ENCODE peak calls at places on chromosome 11, in eight cellular contexts. D is K562, O is PC-3, G is neural progenitor cell, L is A673, Z is GM23248, X is GM23338, R is hepatocyte. P is an unnamed sample.

GRCh38 chr11:1557168-1557884 is 14.7 kb downstream of the DUSP8 start:
- DNase-seq in D (no peak), O (no peak), G (no peak), L (no peak), Z (no peak), X (no peak), R (no peak), P (no peak)

GRCh38 chr11:19714387-19715363 is 2.0 kb downstream of the NAV2 start:
- DNase-seq in D (peak; percentile 14), O (peak; percentile 67), G (peak; percentile 49), L (no peak), Z (peak; percentile 78), X (peak; percentile 65), R (peak; percentile 38), P (peak; percentile 63)

GRCh38 chr11:124108158-124108557 is 7.1 kb upstream of the VWA5A start:
- DNase-seq in D (peak; percentile 40), O (peak; percentile 53), G (peak; percentile 34), L (peak; percentile 58), Z (peak; percentile 13), X (peak; percentile 59), R (peak; percentile 51), P (no peak)

GRCh38 chr11:34926101-34926830 is 9.8 kb downstream of the PDHX start:
- DNase-seq in D (no peak), O (peak; percentile 67), G (peak; percentile 54), L (peak; percentile 89), Z (peak; percentile 80), X (peak; percentile 58), R (peak; percentile 51), P (peak; percentile 8)

GRCh38 chr11:127680146-127680545 is 679.6 kb upstream of the KIRREL3 start:
- DNase-seq in D (no peak), O (no peak), G (no peak), L (no peak), Z (no peak), X (no peak), R (peak; percentile 27), P (no peak)

GRCh38 chr11:124200671-124201070 is 17.5 kb downstream of the OR10D3 start:
- DNase-seq in D (no peak), O (no peak), G (no peak), L (no peak), Z (no peak), X (no peak), R (no peak), P (no peak)

GRCh38 chr11:6362868-6363678 is 27.2 kb upstream of the SMPD1 start:
- DNase-seq in D (peak; percentile 58), O (peak; percentile 77), G (peak; percentile 90), L (peak; percentile 85), Z (peak; percentile 89), X (peak; percentile 91), R (peak; percentile 89), P (peak; percentile 61)

GRCh38 chr11:7563269-7563668 is 49.5 kb downstream of the PPFIBP2 start:
- DNase-seq in D (no peak), O (no peak), G (no peak), L (peak; percentile 56), Z (no peak), X (no peak), R (no peak), P (no peak)

GRCh38 chr11:61551630-61552029 is 29.2 kb downstream of the SYT7 start:
- DNase-seq in D (no peak), O (peak; percentile 31), G (no peak), L (no peak), Z (peak; percentile 72), X (no peak), R (no peak), P (peak; percentile 58)
- H3K4me3 ChIP-seq in D (no peak overlapping the region), O (no peak overlapping the region), G (no peak overlapping the region), L (no peak overlapping the region), Z (no peak overlapping the region), X (no peak overlapping the region), R (no peak overlapping the region), P (no peak overlapping the region)

DNA sequence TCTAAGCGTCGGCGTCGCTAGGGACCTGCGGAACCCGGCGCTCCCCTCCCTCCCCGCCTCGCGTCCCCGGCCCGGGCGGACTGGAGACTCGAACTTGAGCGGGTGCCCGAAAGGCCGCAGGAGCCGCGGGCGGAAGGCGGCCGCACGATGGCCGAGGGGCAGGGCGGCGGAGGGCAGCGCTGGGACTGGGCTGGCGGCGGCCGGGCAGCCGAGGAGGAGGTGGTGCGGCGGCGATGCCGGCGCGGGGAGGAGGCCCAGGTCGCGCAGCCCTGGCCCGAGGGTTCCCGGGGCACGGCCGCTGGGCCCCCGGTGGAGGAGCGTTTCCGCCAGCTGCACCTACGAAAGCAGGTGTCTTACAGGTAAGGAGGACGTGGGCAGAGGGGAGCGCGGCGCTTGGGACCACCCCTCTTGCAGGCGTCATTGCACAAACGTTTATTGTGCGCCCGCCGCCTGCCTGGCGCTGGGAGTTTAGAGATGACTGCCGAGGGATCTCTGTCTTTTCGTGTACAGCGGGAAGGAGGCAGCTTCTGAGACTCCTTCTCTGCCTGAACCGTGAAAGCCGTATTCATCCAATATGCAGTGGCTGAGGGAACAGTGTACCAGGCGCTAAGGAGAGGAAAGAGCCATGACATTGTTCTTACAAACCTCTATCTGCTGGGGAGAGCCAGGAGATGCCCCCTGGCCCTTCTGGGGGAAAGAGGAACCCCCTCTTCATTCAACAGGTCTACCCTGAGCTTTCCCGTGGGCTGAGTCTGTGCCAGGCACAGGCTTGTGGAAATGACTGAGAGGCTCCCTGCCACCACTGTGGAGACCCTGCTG is 13.9 kb upstream of the DGKZ start:
- DNase-seq in D (no peak), O (no peak), G (peak; percentile 61), L (peak; percentile 64), Z (peak; percentile 48), X (peak; percentile 73), R (no peak), P (no peak)
- TF ChIP-seq EZH2 in D (no peak), O (no peak), G (no peak), L (no peak), Z (no peak), X (peak; percentile 38), R (no peak), P (no peak)

GRCh38 chr11:120243221-120243620 is 3.3 kb downstream of the POU2F3 start:
- DNase-seq in D (no peak), O (no peak), G (no peak), L (no peak), Z (no peak), X (no peak), R (no peak), P (no peak)

GRCh38 chr11:120239713-120240640 is at the start of gene POU2F3:
- DNase-seq in D (peak; percentile 43), O (no peak), G (peak; percentile 57), L (no peak), Z (no peak), X (peak; percentile 70), R (peak; percentile 62), P (peak; percentile 19)

GRCh38 chr11:120241277-120241676 is 1.3 kb downstream of the POU2F3 start:
- DNase-seq in D (no peak), O (no peak), G (no peak), L (no peak), Z (no peak), X (no peak), R (no peak), P (no peak)

GRCh38 chr11:120238968-120239620 is 846 bp upstream of the POU2F3 start:
- DNase-seq in D (no peak), O (no peak), G (no peak), L (no peak), Z (no peak), X (no peak), R (no peak), P (no peak)

GRCh38 chr11:120240866-120241265 is 926 bp downstream of the POU2F3 start:
- DNase-seq in D (no peak), O (no peak), G (no peak), L (no peak), Z (no peak), X (no peak), R (no peak), P (no peak)
- H3K4me3 ChIP-seq in D (no peak overlapping the region), O (no peak overlapping the region), G (no peak overlapping the region), L (no peak overlapping the region), Z (no peak overlapping the region), X (no peak overlapping the region), R (no peak overlapping the region), P (no peak overlapping the region)

GRCh38 chr11:64954201-64954600 is 17.7 kb downstream of the MAJIN start:
- DNase-seq in D (no peak), O (no peak), G (no peak), L (no peak), Z (no peak), X (no peak), R (no peak), P (no peak)
- TF ChIP-seq EZH2 in D (no peak), O (no peak), G (no peak), L (no peak), Z (no peak), X (no peak), R (no peak), P (no peak)

DNA sequence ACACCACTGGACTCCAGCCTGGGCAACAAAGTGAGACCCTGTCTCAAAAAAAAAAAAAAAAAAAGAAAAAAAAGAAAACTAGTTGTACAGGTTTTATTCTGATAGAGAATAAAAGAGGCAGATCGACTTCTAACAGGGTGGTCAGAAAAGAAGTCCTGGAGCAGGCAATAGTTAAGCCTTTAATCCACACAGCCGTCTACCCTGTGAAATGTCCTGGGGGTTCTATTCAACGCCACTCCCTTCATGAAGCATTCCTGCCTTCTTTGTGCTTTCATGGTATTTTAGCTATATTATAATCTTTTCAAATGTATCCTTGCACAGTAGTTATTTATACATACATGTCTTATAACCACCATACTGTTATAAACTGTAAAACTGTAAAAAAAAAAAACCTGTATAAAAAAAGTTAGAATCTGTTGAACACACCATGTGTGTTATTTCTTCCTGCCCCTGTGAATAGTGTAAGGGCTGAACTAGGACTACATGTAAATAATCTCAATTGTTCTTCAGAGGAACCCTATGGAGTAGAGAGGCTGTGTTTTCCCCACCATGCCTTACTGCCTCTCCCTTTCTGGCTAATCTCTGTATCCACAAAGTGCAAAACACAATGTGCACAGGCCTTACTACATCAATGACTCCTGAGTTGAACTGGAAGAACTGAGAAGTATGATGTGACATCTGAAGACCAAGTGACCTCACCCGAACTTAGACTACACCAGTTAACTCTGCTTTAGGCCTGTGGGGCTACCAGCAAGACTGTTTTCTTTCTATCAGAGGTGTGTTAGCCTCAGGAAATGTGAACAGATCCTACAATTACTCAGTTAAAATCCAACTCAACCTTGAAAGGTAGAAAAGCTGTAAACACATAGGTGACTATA is 25.3 kb downstream of the PRCP start:
- DNase-seq in D (no peak), O (no peak), G (peak; percentile 46), L (no peak), Z (no peak), X (no peak), R (no peak), P (peak; percentile 19)
- H3K4me3 ChIP-seq in D (no peak overlapping the region), O (no peak overlapping the region), G (no peak overlapping the region), L (no peak overlapping the region), Z (no peak overlapping the region), X (no peak overlapping the region), R (no peak overlapping the region), P (no peak overlapping the region)

DNA sequence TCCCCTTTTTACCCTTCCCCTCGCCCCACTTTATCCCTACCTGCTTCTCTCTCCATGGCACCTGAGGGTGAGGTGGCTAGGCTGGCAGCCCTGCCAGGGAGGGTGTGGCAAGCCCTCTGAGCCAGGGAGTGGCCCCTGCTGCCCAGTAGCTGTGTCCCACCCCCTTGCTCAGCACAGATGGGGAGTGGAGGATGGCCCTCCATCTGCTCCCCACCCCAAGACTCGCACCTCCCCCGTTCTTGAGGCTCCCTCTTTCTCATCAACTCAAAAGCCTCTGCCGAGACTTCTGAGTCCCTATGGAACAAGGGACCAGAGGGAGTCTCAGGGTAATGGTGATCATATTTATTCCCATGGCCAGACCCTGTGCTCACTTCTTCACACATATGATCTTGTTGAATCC is 1.7 kb downstream of the TMEM151A start:
- DNase-seq in D (no peak), O (no peak), G (no peak), L (no peak), Z (no peak), X (no peak), R (no peak), P (no peak)
- TF ChIP-seq EZH2 in D (no peak), O (no peak), G (no peak), L (no peak), Z (no peak), X (no peak), R (no peak), P (no peak)

GRCh38 chr11:64089027-64089360 is 53.3 kb downstream of the FLRT1 start:
- DNase-seq in D (no peak), O (no peak), G (no peak), L (no peak), Z (no peak), X (no peak), R (no peak), P (no peak)
- H3K4me3 ChIP-seq in D (no peak overlapping the region), O (no peak overlapping the region), G (no peak overlapping the region), L (no peak overlapping the region), Z (no peak overlapping the region), X (no peak overlapping the region), R (no peak overlapping the region), P (no peak overlapping the region)

P was measured in PC-9.